ENCODE peak calls at places on chromosomes 11 and 22, in seven cellular contexts. Q, Z, I, M, N, S and A are unnamed samples.

GRCh38 chr11:113855803-113856202 is 19.6 kb downstream of the USP28 start:
- DNase-seq in S (no peak), M (no peak), Q (no peak), N (no peak), I (no peak), Z (no peak), A (no peak)

GRCh38 chr22:19419464-19420178 is 11.9 kb downstream of the HIRA start:
- DNase-seq in N (no peak), S (no peak), Q (no peak), M (no peak), I (no peak), Z (no peak), A (no peak)

GRCh38 chr11:86192858-86193257 is 51.7 kb upstream of the EED start:
- DNase-seq in Q (no peak), S (no peak), M (no peak), Z (no peak), I (no peak), N (no peak), A (no peak)

GRCh38 chr11:69569306-69570200 is 71.4 kb upstream of the CCND1 start:
- DNase-seq in M (no peak), Z (no peak), S (no peak), I (no peak), N (no peak), Q (no peak), A (no peak)

GRCh38 chr22:19849800-19850481 is 4.7 kb downstream of the GNB1L start:
- DNase-seq in I (no peak), Q (no peak), Z (peak; percentile 86), M (no peak), S (no peak), N (no peak), A (no peak)

GRCh38 chr22:46028069-46028991 is 51.4 kb upstream of the WNT7B start:
- DNase-seq in I (no peak), Z (no peak), Q (no peak), S (no peak), M (no peak), N (no peak), A (no peak)

GRCh38 chr11:114281388-114281956 is 14.7 kb upstream of the NNMT start:
- DNase-seq in Q (no peak), S (no peak), N (no peak), I (no peak), Z (no peak), M (no peak), A (no peak)

GRCh38 chr11:59197990-59198389 is 14.7 kb downstream of the MPEG1 start:
- DNase-seq in I (peak; percentile 70), Z (peak; percentile 85), Q (peak; percentile 70), S (no peak), M (no peak), N (no peak), A (no peak)

GRCh38 chr11:31953803-31954327 is 137.0 kb upstream of the RCN1 start:
- DNase-seq in N (no peak), Q (no peak), S (no peak), I (no peak), Z (no peak), M (no peak), A (no peak)

GRCh38 chr11:122020902-122021301 is 95.1 kb downstream of the BLID start:
- DNase-seq in I (no peak), S (no peak), Q (no peak), Z (no peak), N (no peak), M (peak; percentile 12), A (no peak)

GRCh38 chr11:78061921-78062311 is 1.7 kb upstream of the THRSP start:
- DNase-seq in Q (no peak), N (no peak), S (no peak), M (no peak), Z (no peak), I (peak; percentile 34), A (no peak)

GRCh38 chr22:28822930-28823481 is 22.6 kb upstream of the XBP1 start:
- DNase-seq in N (no peak), M (no peak), Z (no peak), Q (no peak), S (no peak), I (no peak), A (peak; percentile 60)

GRCh38 chr11:2739531-2740274 is 39.9 kb upstream of the KCNQ1OT1 start:
- DNase-seq in I (no peak), N (no peak), Z (no peak), Q (no peak), S (no peak), M (no peak), A (no peak)

GRCh38 chr11:126387856-126388255 is 32.4 kb downstream of the ST3GAL4 start:
- DNase-seq in Q (no peak), M (no peak), I (no peak), S (no peak), N (no peak), Z (no peak), A (no peak)

GRCh38 chr22:47776329-47776728 is 1013.9 kb downstream of the TBC1D22A start:
- DNase-seq in Q (no peak), M (no peak), Z (no peak), S (no peak), N (no peak), I (no peak), A (no peak)

GRCh38 chr11:71139516-71140205 is 112.7 kb downstream of the SHANK2 start:
- DNase-seq in S (no peak), Q (peak; percentile 79), I (peak; percentile 85), N (no peak), Z (peak; percentile 51), M (no peak), A (no peak)

GRCh38 chr11:47121056-47121455 is 55.6 kb downstream of the ARFGAP2 start:
- DNase-seq in S (no peak), N (no peak), M (no peak), I (no peak), Z (no peak), Q (no peak), A (no peak)

GRCh38 chr11:10694481-10695239 is 1.1 kb upstream of the IRAG1 start:
- DNase-seq in I (no peak), M (no peak), Z (no peak), Q (no peak), S (no peak), N (no peak), A (no peak)

GRCh38 chr11:15826826-15827225 is 529.5 kb downstream of the SOX6 start:
- DNase-seq in Z (peak; percentile 32), N (no peak), S (no peak), Q (no peak), M (peak; percentile 83), I (no peak), A (no peak)

GRCh38 chr11:1303196-1303821 is 6.1 kb downstream of the TOLLIP start:
- DNase-seq in Z (peak; percentile 29), M (no peak), I (peak; percentile 72), N (no peak), S (no peak), Q (peak; percentile 38), A (no peak)

GRCh38 chr11:27485930-27486773 is 13.6 kb upstream of the LGR4 start:
- DNase-seq in Q (peak; percentile 70), I (no peak), M (peak; percentile 47), S (no peak), Z (no peak), N (no peak), A (no peak)

GRCh38 chr22:28600546-28601143 is 79.0 kb downstream of the TTC28 start:
- DNase-seq in Z (no peak), M (no peak), I (no peak), N (no peak), Q (peak; percentile 82), S (no peak), A (peak; percentile 20)

GRCh38 chr11:68932358-68932757 is 28.7 kb downstream of the IGHMBP2 start:
- DNase-seq in S (no peak), M (no peak), Q (no peak), Z (no peak), I (no peak), N (no peak), A (no peak)

GRCh38 chr11:130533871-130534270 is 85.4 kb downstream of the ADAMTS15 start:
- DNase-seq in Z (no peak), S (no peak), Q (no peak), N (no peak), M (no peak), I (no peak), A (no peak)

GRCh38 chr22:34395370-34395769 is 475.1 kb upstream of the LARGE1 start:
- DNase-seq in Z (no peak), Q (no peak), M (no peak), S (no peak), I (no peak), N (no peak), A (no peak)

GRCh38 chr11:110323786-110324185 is 27.4 kb upstream of the RDX start:
- DNase-seq in M (no peak), Z (no peak), N (no peak), Q (no peak), S (no peak), I (no peak), A (no peak)

GRCh38 chr11:64218628-64219353 is 7.2 kb downstream of the TRPT1 start:
- DNase-seq in M (no peak), Z (no peak), Q (no peak), S (no peak), I (no peak), N (no peak), A (no peak)

GRCh38 chr11:27837895-27838563 is 137.8 kb upstream of the BDNF start:
- DNase-seq in N (no peak), S (no peak), I (no peak), M (no peak), Z (no peak), Q (no peak), A (no peak)